ENCODE peak calls at places on chromosome 9, in five cellular contexts. One of them, this sample, is unnamed.
A peak's percentile ranks its signal among the peaks of the same experiment; 100 is the strongest.

GRCh38 chr9:846852-847251 is 5.4 kb downstream of the DMRT1 start:
- DNase-seq in HFF-Myc: no peak
- DNase-seq in neural crest cell: no peak
- DNase-seq in GM12865: no peak
- DNase-seq in T-helper 1 cell: no peak
- DNase-seq in this sample: no peak

GRCh38 chr9:104682642-104683041 is 11.7 kb upstream of the OR13D1 start:
- DNase-seq in HFF-Myc: peak; percentile 19
- DNase-seq in neural crest cell: no peak
- DNase-seq in GM12865: peak; percentile 54
- DNase-seq in T-helper 1 cell: peak; percentile 20
- DNase-seq in this sample: no peak

GRCh38 chr9:18623201-18623600 is 149.2 kb downstream of the ADAMTSL1 start:
- DNase-seq in HFF-Myc: no peak
- DNase-seq in neural crest cell: no peak
- DNase-seq in GM12865: no peak
- DNase-seq in T-helper 1 cell: no peak
- DNase-seq in this sample: no peak

GRCh38 chr9:86460211-86461002 is 106.2 kb upstream of the TUT7 start:
- DNase-seq in HFF-Myc: no peak
- DNase-seq in neural crest cell: no peak
- DNase-seq in GM12865: no peak
- DNase-seq in T-helper 1 cell: no peak
- DNase-seq in this sample: no peak

GRCh38 chr9:137441289-137441934 is at the start of gene ENTPD8:
- DNase-seq in HFF-Myc: no peak
- DNase-seq in neural crest cell: no peak
- DNase-seq in GM12865: no peak
- DNase-seq in T-helper 1 cell: no peak
- DNase-seq in this sample: peak; percentile 83

GRCh38 chr9:107336718-107337360 is 53.8 kb downstream of the RAD23B start:
- DNase-seq in HFF-Myc: no peak
- DNase-seq in neural crest cell: no peak
- DNase-seq in GM12865: no peak
- DNase-seq in T-helper 1 cell: no peak
- DNase-seq in this sample: no peak

GRCh38 chr9:133653638-133654037 is 17.5 kb downstream of the DBH start:
- DNase-seq in HFF-Myc: no peak
- DNase-seq in neural crest cell: no peak
- DNase-seq in GM12865: no peak
- DNase-seq in T-helper 1 cell: no peak
- DNase-seq in this sample: no peak

GRCh38 chr9:108883085-108883484 is 21.0 kb downstream of the ACTL7A start:
- DNase-seq in HFF-Myc: no peak
- DNase-seq in neural crest cell: no peak
- DNase-seq in GM12865: no peak
- DNase-seq in T-helper 1 cell: no peak
- DNase-seq in this sample: no peak

GRCh38 chr9:121550569-121551512 is 51.2 kb upstream of the GGTA1 start:
- DNase-seq in HFF-Myc: no peak
- DNase-seq in neural crest cell: peak; percentile 94
- DNase-seq in GM12865: peak; percentile 72
- DNase-seq in T-helper 1 cell: peak; percentile 60
- DNase-seq in this sample: peak; percentile 89

GRCh38 chr9:137307255-137308101 is 5.4 kb upstream of the NRARP start:
- DNase-seq in HFF-Myc: no peak
- DNase-seq in neural crest cell: no peak
- DNase-seq in GM12865: no peak
- DNase-seq in T-helper 1 cell: no peak
- DNase-seq in this sample: peak; percentile 74

GRCh38 chr9:74846771-74847170 is 41.0 kb downstream of the TRPM6 start:
- DNase-seq in HFF-Myc: no peak
- DNase-seq in neural crest cell: no peak
- DNase-seq in GM12865: no peak
- DNase-seq in T-helper 1 cell: no peak
- DNase-seq in this sample: no peak

GRCh38 chr9:109551651-109552050 is 53.5 kb upstream of the PTPN3 start:
- DNase-seq in HFF-Myc: no peak
- DNase-seq in neural crest cell: no peak
- DNase-seq in GM12865: no peak
- DNase-seq in T-helper 1 cell: no peak
- DNase-seq in this sample: no peak

GRCh38 chr9:79020266-79020665 is 551.5 kb upstream of the TLE4 start:
- DNase-seq in HFF-Myc: peak; percentile 29
- DNase-seq in neural crest cell: no peak
- DNase-seq in GM12865: no peak
- DNase-seq in T-helper 1 cell: no peak
- DNase-seq in this sample: no peak

GRCh38 chr9:111854799-111855198 is 41.8 kb upstream of the UGCG start:
- DNase-seq in HFF-Myc: no peak
- DNase-seq in neural crest cell: no peak
- DNase-seq in GM12865: no peak
- DNase-seq in T-helper 1 cell: no peak
- DNase-seq in this sample: no peak

GRCh38 chr9:93090091-93090655 is 5.8 kb upstream of the CARD19 start:
- DNase-seq in HFF-Myc: no peak
- DNase-seq in neural crest cell: no peak
- DNase-seq in GM12865: no peak
- DNase-seq in T-helper 1 cell: no peak
- DNase-seq in this sample: peak; percentile 3

This sample was measured in upper lobe of right lung.